ENCODE peak calls at places on chromosomes 2 and 18, in six cellular contexts. One of them, this sample, is unnamed. For H3K79me2, the result is how much of the 10 kb centered on the place peaks cover.

GRCh38 chr2:217027414-217027813 is 167.6 kb upstream of the TNP1 start:
- DNase-seq in H9: no peak
- DNase-seq in OCI-LY7: no peak
- DNase-seq in hepatocyte: no peak
- DNase-seq in mesendoderm: no peak
- DNase-seq in neural progenitor cell: no peak
- DNase-seq in this sample: no peak

GRCh38 chr2:88028931-88029330 is 12.6 kb upstream of the RNU2-63P start:
- DNase-seq in H9: no peak
- DNase-seq in OCI-LY7: no peak
- DNase-seq in hepatocyte: no peak
- DNase-seq in mesendoderm: no peak
- DNase-seq in neural progenitor cell: no peak
- DNase-seq in this sample: no peak

GRCh38 chr2:27198627-27199026 is 13.2 kb upstream of the ATRAID start:
- DNase-seq in H9: no peak
- DNase-seq in OCI-LY7: no peak
- DNase-seq in hepatocyte: no peak
- DNase-seq in mesendoderm: no peak
- DNase-seq in neural progenitor cell: no peak
- DNase-seq in this sample: no peak

GRCh38 chr2:16400127-16400623 is 265.5 kb downstream of the CYRIA start:
- DNase-seq in H9: no peak
- DNase-seq in OCI-LY7: no peak
- DNase-seq in hepatocyte: peak
- DNase-seq in mesendoderm: no peak
- DNase-seq in neural progenitor cell: no peak
- DNase-seq in this sample: no peak

GRCh38 chr2:20744366-20745335 is 77.7 kb downstream of the GDF7 start:
- DNase-seq in H9: no peak
- DNase-seq in OCI-LY7: peak
- DNase-seq in hepatocyte: no peak
- DNase-seq in mesendoderm: no peak
- DNase-seq in neural progenitor cell: no peak
- DNase-seq in this sample: no peak

GRCh38 chr18:79424008-79424565 is 28.4 kb downstream of the NFATC1 start:
- DNase-seq in H9: no peak
- DNase-seq in OCI-LY7: no peak
- DNase-seq in hepatocyte: no peak
- DNase-seq in mesendoderm: no peak
- DNase-seq in neural progenitor cell: no peak
- DNase-seq in this sample: no peak

GRCh38 chr2:217016829-217017228 is 157.0 kb upstream of the TNP1 start:
- DNase-seq in H9: no peak
- DNase-seq in OCI-LY7: no peak
- DNase-seq in hepatocyte: no peak
- DNase-seq in mesendoderm: no peak
- DNase-seq in neural progenitor cell: no peak
- DNase-seq in this sample: peak

GRCh38 chr2:62660582-62661262 is 44.8 kb upstream of the EHBP1 start:
- DNase-seq in H9: no peak
- DNase-seq in OCI-LY7: no peak
- DNase-seq in hepatocyte: no peak
- DNase-seq in mesendoderm: no peak
- DNase-seq in neural progenitor cell: no peak
- DNase-seq in this sample: peak

GRCh38 chr2:238261718-238262375 is 22.0 kb upstream of the HES6 start:
- DNase-seq in H9: no peak
- DNase-seq in OCI-LY7: no peak
- DNase-seq in hepatocyte: no peak
- DNase-seq in mesendoderm: no peak
- DNase-seq in neural progenitor cell: no peak
- DNase-seq in this sample: no peak

GRCh38 chr2:200615247-200615646 is 29.4 kb downstream of the AOX1 start:
- DNase-seq in H9: no peak
- DNase-seq in OCI-LY7: no peak
- DNase-seq in hepatocyte: peak
- DNase-seq in mesendoderm: no peak
- DNase-seq in neural progenitor cell: no peak
- DNase-seq in this sample: peak

GRCh38 chr2:234425923-234426603 is 70.8 kb downstream of the ARL4C start:
- DNase-seq in H9: no peak
- DNase-seq in OCI-LY7: peak
- DNase-seq in hepatocyte: no peak
- DNase-seq in mesendoderm: no peak
- DNase-seq in neural progenitor cell: no peak
- DNase-seq in this sample: no peak

GRCh38 chr2:65057391-65058052 is 1.3 kb downstream of the CEP68 start:
- DNase-seq in H9: no peak
- DNase-seq in OCI-LY7: peak
- DNase-seq in hepatocyte: no peak
- DNase-seq in mesendoderm: no peak
- DNase-seq in neural progenitor cell: no peak
- DNase-seq in this sample: peak
- H3K79me2 ChIP-seq in H9: under half
- H3K79me2 ChIP-seq in OCI-LY7: under half
- H3K79me2 ChIP-seq in hepatocyte: half or more
- H3K79me2 ChIP-seq in mesendoderm: under half
- H3K79me2 ChIP-seq in neural progenitor cell: half or more
- H3K79me2 ChIP-seq in this sample: half or more

GRCh38 chr2:56229397-56230060 is 45.7 kb downstream of the CCDC85A start:
- DNase-seq in H9: no peak
- DNase-seq in OCI-LY7: no peak
- DNase-seq in hepatocyte: no peak
- DNase-seq in mesendoderm: no peak
- DNase-seq in neural progenitor cell: no peak
- DNase-seq in this sample: peak
- H3K79me2 ChIP-seq in H9: under half
- H3K79me2 ChIP-seq in OCI-LY7: under half
- H3K79me2 ChIP-seq in hepatocyte: under half
- H3K79me2 ChIP-seq in mesendoderm: under half
- H3K79me2 ChIP-seq in neural progenitor cell: under half
- H3K79me2 ChIP-seq in this sample: under half

GRCh38 chr18:35106845-35107148 is 65.6 kb downstream of the MAPRE2 start:
- DNase-seq in H9: no peak
- DNase-seq in OCI-LY7: no peak
- DNase-seq in hepatocyte: no peak
- DNase-seq in mesendoderm: no peak
- DNase-seq in neural progenitor cell: no peak
- DNase-seq in this sample: no peak

GRCh38 chr18:35111086-35111485 is 69.9 kb downstream of the MAPRE2 start:
- DNase-seq in H9: no peak
- DNase-seq in OCI-LY7: no peak
- DNase-seq in hepatocyte: no peak
- DNase-seq in mesendoderm: no peak
- DNase-seq in neural progenitor cell: no peak
- DNase-seq in this sample: no peak

GRCh38 chr18:35112696-35113095 is 71.5 kb downstream of the MAPRE2 start:
- DNase-seq in H9: no peak
- DNase-seq in OCI-LY7: no peak
- DNase-seq in hepatocyte: no peak
- DNase-seq in mesendoderm: no peak
- DNase-seq in neural progenitor cell: no peak
- DNase-seq in this sample: no peak

GRCh38 chr18:35110554-35111058 is 69.4 kb downstream of the MAPRE2 start:
- DNase-seq in H9: no peak
- DNase-seq in OCI-LY7: no peak
- DNase-seq in hepatocyte: no peak
- DNase-seq in mesendoderm: no peak
- DNase-seq in neural progenitor cell: no peak
- DNase-seq in this sample: no peak

GRCh38 chr18:35110037-35110436 is 68.8 kb downstream of the MAPRE2 start:
- DNase-seq in H9: no peak
- DNase-seq in OCI-LY7: no peak
- DNase-seq in hepatocyte: no peak
- DNase-seq in mesendoderm: no peak
- DNase-seq in neural progenitor cell: no peak
- DNase-seq in this sample: no peak
- H3K79me2 ChIP-seq in H9: under half
- H3K79me2 ChIP-seq in OCI-LY7: under half
- H3K79me2 ChIP-seq in hepatocyte: under half
- H3K79me2 ChIP-seq in mesendoderm: under half
- H3K79me2 ChIP-seq in neural progenitor cell: under half
- H3K79me2 ChIP-seq in this sample: under half

DNA sequence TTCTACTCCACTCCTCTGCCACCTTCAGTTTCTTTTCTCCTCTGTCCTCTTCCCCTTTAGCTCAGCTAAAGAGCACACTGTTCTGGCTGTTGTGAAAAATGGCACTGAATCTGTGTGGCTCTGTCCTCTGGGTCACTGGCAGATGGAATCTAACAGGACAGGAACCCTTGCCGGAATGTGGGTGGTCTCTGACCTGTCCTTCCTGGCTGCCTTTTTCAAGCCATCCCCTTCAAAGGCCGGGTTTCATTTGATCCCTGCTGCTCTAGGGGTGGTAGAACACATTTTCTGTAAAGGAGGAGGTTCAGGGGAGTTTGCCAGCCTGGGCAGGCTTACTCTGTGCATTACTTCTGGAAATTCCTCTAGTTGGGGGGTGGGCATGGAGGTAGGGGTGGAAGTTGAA is 29.9 kb downstream of the MTCL1 start:
- DNase-seq in H9: no peak
- DNase-seq in OCI-LY7: no peak
- DNase-seq in hepatocyte: no peak
- DNase-seq in mesendoderm: no peak
- DNase-seq in neural progenitor cell: peak
- DNase-seq in this sample: no peak
- H3K79me2 ChIP-seq in H9: under half
- H3K79me2 ChIP-seq in OCI-LY7: under half
- H3K79me2 ChIP-seq in hepatocyte: under half
- H3K79me2 ChIP-seq in mesendoderm: under half
- H3K79me2 ChIP-seq in neural progenitor cell: half or more
- H3K79me2 ChIP-seq in this sample: half or more

GRCh38 chr2:74862268-74862964 is 28.5 kb downstream of the HK2 start:
- DNase-seq in H9: no peak
- DNase-seq in OCI-LY7: no peak
- DNase-seq in hepatocyte: peak
- DNase-seq in mesendoderm: no peak
- DNase-seq in neural progenitor cell: no peak
- DNase-seq in this sample: no peak

GRCh38 chr2:74867841-74868658 is 34.1 kb downstream of the HK2 start:
- DNase-seq in H9: no peak
- DNase-seq in OCI-LY7: no peak
- DNase-seq in hepatocyte: peak
- DNase-seq in mesendoderm: no peak
- DNase-seq in neural progenitor cell: no peak
- DNase-seq in this sample: peak

GRCh38 chr2:74863802-74864248 is 29.9 kb downstream of the HK2 start:
- DNase-seq in H9: no peak
- DNase-seq in OCI-LY7: no peak
- DNase-seq in hepatocyte: peak
- DNase-seq in mesendoderm: no peak
- DNase-seq in neural progenitor cell: no peak
- DNase-seq in this sample: no peak

GRCh38 chr2:74865770-74866674 is 32.1 kb downstream of the HK2 start:
- DNase-seq in H9: no peak
- DNase-seq in OCI-LY7: no peak
- DNase-seq in hepatocyte: no peak
- DNase-seq in mesendoderm: peak
- DNase-seq in neural progenitor cell: no peak
- DNase-seq in this sample: no peak

GRCh38 chr2:74864728-74865722 is 31.1 kb downstream of the HK2 start:
- DNase-seq in H9: peak
- DNase-seq in OCI-LY7: no peak
- DNase-seq in hepatocyte: no peak
- DNase-seq in mesendoderm: peak
- DNase-seq in neural progenitor cell: no peak
- DNase-seq in this sample: peak
- H3K79me2 ChIP-seq in H9: under half
- H3K79me2 ChIP-seq in OCI-LY7: under half
- H3K79me2 ChIP-seq in hepatocyte: under half
- H3K79me2 ChIP-seq in mesendoderm: under half
- H3K79me2 ChIP-seq in neural progenitor cell: half or more
- H3K79me2 ChIP-seq in this sample: half or more

GRCh38 chr2:144493027-144493809 is 26.7 kb downstream of the ZEB2 start:
- DNase-seq in H9: no peak
- DNase-seq in OCI-LY7: no peak
- DNase-seq in hepatocyte: no peak
- DNase-seq in mesendoderm: no peak
- DNase-seq in neural progenitor cell: no peak
- DNase-seq in this sample: no peak
- H3K79me2 ChIP-seq in H9: under half
- H3K79me2 ChIP-seq in OCI-LY7: under half
- H3K79me2 ChIP-seq in hepatocyte: half or more
- H3K79me2 ChIP-seq in mesendoderm: under half
- H3K79me2 ChIP-seq in neural progenitor cell: half or more
- H3K79me2 ChIP-seq in this sample: half or more

DNA sequence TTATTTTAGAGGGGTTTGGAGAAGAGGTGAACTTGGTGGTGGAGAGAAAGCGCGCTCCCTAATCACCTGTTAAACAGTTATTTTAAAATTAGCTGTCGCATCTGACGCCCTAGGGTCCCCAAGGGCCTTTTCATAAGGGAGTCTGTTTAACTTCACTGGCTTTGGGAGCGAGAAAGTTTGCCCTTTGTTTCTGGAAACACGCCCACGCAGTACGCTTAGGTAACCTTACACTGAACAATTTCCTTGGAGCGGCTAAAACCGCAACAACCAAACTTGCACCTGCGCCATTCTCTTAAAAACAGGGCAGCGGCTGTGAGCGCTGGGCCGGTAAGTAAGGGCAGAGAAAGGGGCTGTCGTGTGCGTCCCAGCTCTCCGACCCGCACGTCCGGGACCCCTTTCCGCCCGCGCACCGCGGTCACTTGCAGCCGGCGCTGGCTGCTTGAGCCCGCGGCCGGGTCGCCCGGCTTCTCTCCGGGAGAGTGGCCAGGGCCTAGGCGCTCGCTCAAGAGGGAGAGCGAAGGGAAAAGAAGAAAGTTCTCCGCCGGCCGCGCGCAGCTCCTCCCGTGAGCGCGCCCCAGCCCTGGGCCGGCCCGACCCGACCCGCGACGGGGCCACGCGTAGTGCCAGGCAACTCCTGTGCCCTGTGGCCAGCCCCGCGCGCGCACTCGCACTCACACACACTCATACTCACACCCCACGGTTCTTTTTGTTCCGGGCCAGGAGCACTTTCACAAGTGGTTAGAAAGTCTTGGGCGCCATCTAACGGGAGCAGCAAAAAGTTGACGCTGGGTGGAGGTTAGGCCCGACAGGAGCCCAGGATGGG is 19.2 kb downstream of the POU3F3 start:
- DNase-seq in H9: peak
- DNase-seq in OCI-LY7: peak
- DNase-seq in hepatocyte: peak
- DNase-seq in mesendoderm: peak
- DNase-seq in neural progenitor cell: peak
- DNase-seq in this sample: peak
- H3K79me2 ChIP-seq in H9: under half
- H3K79me2 ChIP-seq in OCI-LY7: under half
- H3K79me2 ChIP-seq in hepatocyte: under half
- H3K79me2 ChIP-seq in mesendoderm: under half
- H3K79me2 ChIP-seq in neural progenitor cell: under half
- H3K79me2 ChIP-seq in this sample: under half